ENCODE peak calls at places on chromosomes 11 and 22, in four cellular contexts. R is cardiac fibroblast, H is GM12878, L is SK-N-SH. Y is an unnamed sample.

GRCh38 chr11:108084811-108085210 is 36.6 kb upstream of the ACAT1 start:
- DNase-seq in R (no peak), H (no peak), L (no peak), Y (peak)

GRCh38 chr11:110716361-110716760 is 4.1 kb upstream of the ARHGAP20 start:
- DNase-seq in R (peak), H (no peak), L (no peak), Y (peak)

GRCh38 chr11:17014321-17014773 is at the start of gene PLEKHA7:
- DNase-seq in R (no peak), H (no peak), L (peak), Y (no peak)

GRCh38 chr11:134576721-134577171 is 164.7 kb upstream of the B3GAT1 start:
- DNase-seq in R (no peak), H (no peak), L (no peak), Y (no peak)

GRCh38 chr22:43473441-43473840 is 61.6 kb downstream of the MPPED1 start:
- DNase-seq in R (no peak), H (no peak), L (no peak), Y (no peak)

GRCh38 chr22:42553475-42554361 is at the start of gene SERHL2:
- DNase-seq in R (peak), H (peak), L (peak), Y (peak)

GRCh38 chr11:113296447-113297205 is 17.8 kb upstream of the TTC12 start:
- DNase-seq in R (no peak), H (no peak), L (no peak), Y (no peak)

GRCh38 chr22:20174785-20175596 is 24.1 kb upstream of the CCDC188 start:
- DNase-seq in R (peak), H (no peak), L (no peak), Y (peak)

GRCh38 chr22:50729391-50730012 is 8.5 kb upstream of the ACR start:
- DNase-seq in R (no peak), H (no peak), L (no peak), Y (no peak)

GRCh38 chr22:46079861-46080821 is 70.2 kb upstream of the PPARA start:
- DNase-seq in R (no peak), H (no peak), L (peak), Y (peak)

GRCh38 chr11:86577663-86578636 is 94.5 kb downstream of the ME3 start:
- DNase-seq in R (peak), H (no peak), L (no peak), Y (peak)

GRCh38 chr11:87173185-87174039 is 135.7 kb downstream of the TMEM135 start:
- DNase-seq in R (peak), H (no peak), L (no peak), Y (peak)

GRCh38 chr11:64100345-64100744 is 64.6 kb downstream of the FLRT1 start:
- DNase-seq in R (no peak), H (no peak), L (no peak), Y (no peak)

GRCh38 chr11:111259871-111260270 is 14.3 kb downstream of the POU2AF2 start:
- DNase-seq in R (no peak), H (no peak), L (no peak), Y (no peak)

GRCh38 chr11:45933131-45933821 is 10.8 kb downstream of the LARGE2 start:
- DNase-seq in R (no peak), H (no peak), L (no peak), Y (no peak)

GRCh38 chr11:12598330-12599256 is 75.6 kb upstream of the TEAD1 start:
- DNase-seq in R (peak), H (no peak), L (no peak), Y (peak)

GRCh38 chr11:1872267-1872985 is 19.3 kb downstream of the PRR33 start:
- DNase-seq in R (no peak), H (no peak), L (no peak), Y (no peak)

GRCh38 chr11:37657645-37658044 is 1059.6 kb upstream of the RAG2 start:
- DNase-seq in R (peak), H (no peak), L (peak), Y (no peak)

GRCh38 chr11:37449146-37449545 is 851.1 kb upstream of the RAG2 start:
- DNase-seq in R (peak), H (no peak), L (peak), Y (peak)

GRCh38 chr11:73510106-73510505 is 87.8 kb downstream of the FAM168A start:
- DNase-seq in R (no peak), H (no peak), L (peak), Y (no peak)

GRCh38 chr11:127191689-127192088 is 191.1 kb upstream of the KIRREL3 start:
- DNase-seq in R (no peak), H (no peak), L (no peak), Y (no peak)

GRCh38 chr11:84465040-84465439 is 1162.1 kb downstream of the DLG2 start:
- DNase-seq in R (peak), H (no peak), L (no peak), Y (no peak)

GRCh38 chr11:35621620-35622019 is 3.4 kb downstream of the FJX1 start:
- DNase-seq in R (peak), H (no peak), L (no peak), Y (peak)

GRCh38 chr22:47309476-47309875 is 547.0 kb downstream of the TBC1D22A start:
- DNase-seq in R (no peak), H (no peak), L (no peak), Y (no peak)

DNA sequence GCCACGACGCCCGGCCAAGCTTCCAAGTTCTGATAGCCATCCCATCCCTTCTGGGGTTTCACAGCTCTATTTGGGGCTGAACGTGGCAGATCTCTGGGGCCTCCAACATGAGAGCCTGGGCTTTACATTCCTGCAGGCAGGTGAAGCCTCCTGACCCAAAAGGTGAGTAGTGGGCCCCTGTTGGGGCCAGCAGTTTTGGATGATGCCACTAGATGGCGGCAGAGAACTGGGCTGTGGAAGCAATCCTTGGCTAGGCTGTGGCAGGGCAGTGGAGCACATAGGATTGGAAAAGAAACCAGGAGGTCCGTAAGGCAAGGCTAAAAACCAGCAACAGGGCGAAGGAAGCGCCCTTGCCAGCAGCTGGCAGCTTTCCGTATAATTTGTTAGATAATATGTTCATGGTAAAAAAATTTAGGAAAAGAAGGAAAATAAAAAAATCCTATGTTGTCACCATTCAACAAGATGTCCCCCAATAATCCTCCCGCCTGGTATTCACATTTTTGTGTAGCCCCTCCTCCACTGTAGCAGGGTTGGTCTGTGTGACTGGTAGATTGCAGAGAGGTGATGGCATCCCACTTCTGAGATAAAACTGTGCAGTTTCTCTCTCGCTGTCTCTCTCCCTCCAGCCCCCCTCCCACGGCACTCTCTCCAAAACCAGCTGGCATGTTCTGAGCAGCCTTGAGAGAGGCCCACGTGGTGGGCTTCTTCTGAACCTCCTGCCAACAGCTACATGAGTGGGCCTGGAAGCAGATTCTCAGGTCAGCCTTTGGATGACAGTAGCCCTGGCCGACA is 43.6 kb upstream of the OR4B1 start:
- DNase-seq in R (peak), H (no peak), L (peak), Y (peak)
- H3K4me3 ChIP-seq in R (no peak), H (no peak), L (no peak), Y (peak)

DNA sequence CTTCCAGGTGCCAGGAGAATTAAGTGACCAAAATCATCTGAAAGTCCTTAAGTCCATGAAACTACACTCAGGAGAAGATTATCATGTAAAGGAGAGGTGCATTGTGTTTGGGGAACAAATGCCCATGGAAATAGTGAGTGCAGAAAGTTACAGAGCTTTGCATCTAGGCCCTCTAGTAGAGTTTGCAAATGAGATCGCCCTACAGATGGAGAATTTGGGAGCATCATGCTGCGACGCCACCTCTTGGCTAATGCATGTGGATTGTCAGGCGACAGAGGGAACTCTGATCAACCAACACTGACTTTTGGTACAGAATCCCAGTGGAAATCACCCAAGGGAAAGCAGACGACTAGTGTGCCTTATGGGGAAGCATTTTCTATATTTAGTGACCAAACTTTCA is 188.7 kb downstream of the BLID start:
- DNase-seq in R (no peak), H (no peak), L (no peak), Y (no peak)
- TF ChIP-seq CTCF in R (no peak), H (no peak), L (no peak), Y (no peak)

DNA sequence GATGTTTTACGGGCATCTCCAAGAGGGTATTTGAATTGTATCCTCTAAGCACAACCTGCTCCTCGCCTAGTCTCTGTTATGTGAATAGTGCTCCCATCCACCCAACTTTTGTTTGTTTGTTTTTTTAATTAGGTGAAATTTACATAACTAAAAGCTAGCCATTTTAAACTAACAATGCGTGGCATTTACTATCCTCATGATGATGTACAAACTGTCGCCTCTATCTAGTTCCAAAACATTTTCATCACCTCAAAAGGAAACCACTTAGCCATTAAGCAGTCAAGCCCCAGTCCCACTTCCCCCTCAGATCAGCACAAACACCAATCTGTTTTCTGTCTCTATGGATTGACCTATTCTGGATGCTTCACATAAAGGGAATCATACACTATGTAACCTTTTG is 3.9 kb downstream of the SYN3 start:
- DNase-seq in R (no peak), H (no peak), L (no peak), Y (no peak)
- H3K4me3 ChIP-seq in R (no peak), H (no peak), L (no peak), Y (no peak)

GRCh38 chr11:68753300-68753699 is 2.0 kb upstream of the TESMIN start:
- DNase-seq in R (no peak), H (no peak), L (no peak), Y (no peak)
- TF ChIP-seq CTCF in R (no peak), H (peak), L (no peak), Y (no peak)

GRCh38 chr11:130476922-130477491 is 28.6 kb downstream of the ADAMTS15 start:
- DNase-seq in R (no peak), H (no peak), L (peak), Y (no peak)

GRCh38 chr11:130478881-130479280 is 30.4 kb downstream of the ADAMTS15 start:
- DNase-seq in R (peak), H (no peak), L (peak), Y (peak)

GRCh38 chr11:130477646-130478203 is 29.3 kb downstream of the ADAMTS15 start:
- DNase-seq in R (peak), H (no peak), L (peak), Y (no peak)

GRCh38 chr11:130476200-130476921 is 27.9 kb downstream of the ADAMTS15 start:
- DNase-seq in R (no peak), H (no peak), L (peak), Y (no peak)

DNA sequence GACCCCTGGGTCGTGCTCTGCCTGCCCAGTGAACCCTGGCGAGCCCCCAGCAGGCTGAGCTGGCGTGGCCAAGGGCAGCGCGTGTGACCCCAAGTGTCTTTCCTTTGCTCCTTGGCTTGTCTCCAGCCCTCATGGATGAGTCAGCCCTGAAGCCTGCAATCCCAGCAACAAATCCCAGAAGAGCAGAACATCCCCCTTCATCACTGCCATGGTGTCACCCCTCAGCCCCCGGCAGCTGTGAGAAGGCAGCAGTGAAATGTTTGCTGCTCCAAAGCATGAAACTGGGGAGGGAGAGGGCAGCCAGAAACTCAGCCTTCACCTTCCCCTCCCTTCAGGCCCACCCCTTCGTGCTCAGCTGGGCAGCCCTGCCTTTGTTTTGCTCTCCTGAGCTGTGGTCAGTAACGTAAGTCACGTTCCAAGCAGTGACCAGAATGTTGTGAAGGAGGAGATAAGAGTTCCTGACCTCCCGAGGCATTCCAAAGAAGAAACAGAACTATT is 29.8 kb downstream of the ADAMTS15 start:
- DNase-seq in R (peak), H (no peak), L (peak), Y (peak)
- H3K4me3 ChIP-seq in R (no peak), H (no peak), L (no peak), Y (no peak)

DNA sequence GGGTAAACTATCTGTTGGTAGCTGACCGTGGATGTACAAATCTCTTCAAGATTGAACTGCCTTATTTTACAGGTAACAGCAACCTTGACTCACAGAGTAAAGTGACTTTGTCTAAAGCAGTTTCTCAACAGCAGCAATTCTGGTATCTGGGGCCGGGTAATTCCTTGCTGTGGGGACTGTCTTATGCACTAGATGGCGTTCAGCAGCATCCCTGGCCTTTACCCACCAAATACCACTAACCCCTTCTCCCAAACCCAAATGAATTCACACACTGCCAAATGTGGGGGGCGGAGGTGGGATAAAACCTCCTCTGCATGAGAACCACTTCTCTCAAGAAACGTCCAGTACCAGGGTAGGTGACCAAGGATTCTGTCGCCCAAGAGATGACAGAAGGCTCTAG is 1.7 kb upstream of the INCENP start:
- DNase-seq in R (peak), H (no peak), L (peak), Y (no peak)
- TF ChIP-seq CTCF in R (peak), H (no peak), L (peak), Y (peak)

GRCh38 chr11:95337175-95337957 is 106.4 kb upstream of the SESN3 start:
- DNase-seq in R (peak), H (peak), L (no peak), Y (peak)
- H3K4me3 ChIP-seq in R (no peak), H (no peak), L (no peak), Y (no peak)

GRCh38 chr22:41469218-41469851 is 418 bp downstream of the ACO2 start:
- DNase-seq in R (no peak), H (no peak), L (no peak), Y (no peak)

GRCh38 chr22:41471606-41472005 is 2.7 kb downstream of the ACO2 start:
- DNase-seq in R (no peak), H (no peak), L (no peak), Y (no peak)

DNA sequence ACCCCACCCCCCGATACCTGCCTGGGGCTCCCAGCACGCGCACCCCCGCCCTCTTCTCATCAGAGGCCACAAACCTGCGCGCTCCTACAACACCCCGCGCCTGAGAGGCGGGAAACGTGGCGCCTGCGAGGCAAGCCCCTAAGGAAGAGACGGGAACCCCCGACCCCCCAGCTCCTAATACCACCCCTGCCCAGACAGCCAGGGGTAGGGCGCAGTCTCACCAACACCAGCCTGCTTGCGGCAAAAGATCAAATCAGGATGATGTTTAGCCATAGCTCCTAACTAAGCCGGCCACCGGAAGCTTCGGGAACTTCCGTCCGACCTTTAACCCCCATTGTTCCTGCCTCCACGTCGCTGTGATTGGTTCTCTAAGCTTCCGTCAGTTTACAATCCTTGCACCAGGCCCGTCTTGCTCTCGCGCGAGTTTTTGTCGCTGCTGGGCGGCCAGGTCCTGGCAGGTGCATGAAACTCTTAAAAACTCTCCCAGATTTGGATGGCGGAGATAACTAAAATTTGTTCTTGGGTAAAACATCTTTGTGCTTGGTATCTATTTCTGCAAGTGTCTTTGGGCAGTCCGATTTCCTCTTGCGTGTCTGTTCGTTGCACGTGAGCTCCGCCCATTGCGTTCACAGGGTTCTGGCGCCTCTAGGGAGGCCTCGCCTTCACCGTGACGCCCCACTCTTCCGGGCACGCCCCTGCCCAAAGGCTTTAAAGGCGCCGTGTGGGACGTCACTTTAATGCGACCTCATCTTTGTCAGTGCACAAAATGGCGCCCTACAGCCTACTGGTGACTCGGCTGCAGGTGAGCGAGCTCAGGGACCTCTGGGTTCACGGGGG is at the start of the genes ACO2 and PHF5A:
- DNase-seq in R (peak), H (peak), L (peak), Y (peak)
- TF ChIP-seq CTCF in R (no peak), H (no peak), L (no peak), Y (no peak)

GRCh38 chr22:31248138-31248745 is 36.1 kb downstream of the LIMK2 start:
- DNase-seq in R (peak), H (no peak), L (peak), Y (peak)
- H3K4me3 ChIP-seq in R (peak), H (no peak), L (peak), Y (peak)

DNA sequence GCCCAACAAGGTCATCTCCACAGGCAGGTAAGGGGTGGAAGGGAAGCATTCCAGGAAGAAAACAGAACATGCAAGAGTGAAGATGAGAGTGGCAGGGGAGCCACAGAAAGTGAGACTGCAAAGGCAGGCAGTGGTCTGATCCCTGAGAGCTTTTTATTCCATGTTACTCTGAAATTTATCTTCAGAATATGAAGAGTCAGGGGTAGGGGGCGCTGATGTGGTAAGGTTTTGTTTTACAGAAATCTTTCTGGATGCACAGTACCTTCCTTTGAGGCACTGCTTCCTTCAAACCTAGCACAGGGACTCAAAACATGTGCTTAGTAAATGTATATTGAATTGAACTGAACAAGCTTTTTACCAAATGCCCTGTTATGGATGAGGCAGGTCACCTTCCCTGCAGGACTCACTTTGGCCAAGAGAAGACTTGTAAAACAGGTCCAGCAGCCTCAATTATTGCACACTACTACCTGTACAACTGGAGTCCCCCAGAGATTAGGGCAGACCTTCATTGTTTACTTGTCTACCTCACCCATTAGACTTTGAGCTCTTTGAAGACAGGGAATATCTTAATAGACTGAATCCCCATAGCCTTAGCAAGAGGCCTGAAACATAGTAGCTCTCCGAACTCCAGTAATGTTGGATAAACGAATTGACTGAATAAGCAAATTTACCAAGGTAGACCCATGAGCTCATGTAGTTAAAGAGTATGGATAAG is 2.2 kb downstream of the PAK1 start:
- DNase-seq in R (no peak), H (no peak), L (peak), Y (no peak)
- TF ChIP-seq CTCF in R (no peak), H (peak), L (peak), Y (peak)